ENCODE peak calls at places on chromosomes 4 and X, in eight cellular contexts. One of them, this sample, is unnamed.

GRCh38 chr4:154073107-154073817 is 284.4 kb upstream of the SFRP2 start:
- DNase-seq in mucosa of descending colon: no peak
- DNase-seq in osteoblast: no peak
- DNase-seq in cardiac muscle cell: peak
- DNase-seq in choroid plexus epithelial cell: peak
- DNase-seq in mammary epithelial cell: peak
- DNase-seq in gastrocnemius medialis: no peak
- DNase-seq in BJ: peak
- DNase-seq in this sample: no peak

GRCh38 chr4:84579410-84579791 is 3.5 kb upstream of the CDS1 start:
- DNase-seq in gastrocnemius medialis: no peak
- DNase-seq in cardiac muscle cell: no peak
- DNase-seq in mammary epithelial cell: no peak
- DNase-seq in choroid plexus epithelial cell: peak
- DNase-seq in osteoblast: no peak
- DNase-seq in mucosa of descending colon: no peak
- DNase-seq in BJ: no peak
- DNase-seq in this sample: no peak

GRCh38 chrX:72046447-72046846 is 85.3 kb downstream of the RTL5 start:
- DNase-seq in BJ: no peak
- DNase-seq in choroid plexus epithelial cell: no peak
- DNase-seq in mucosa of descending colon: no peak
- DNase-seq in mammary epithelial cell: no peak
- DNase-seq in cardiac muscle cell: no peak
- DNase-seq in osteoblast: no peak
- DNase-seq in gastrocnemius medialis: no peak
- DNase-seq in this sample: no peak

GRCh38 chr4:86924805-86925204 is 10.0 kb upstream of the AFF1 start:
- DNase-seq in osteoblast: no peak
- DNase-seq in mammary epithelial cell: peak
- DNase-seq in gastrocnemius medialis: no peak
- DNase-seq in cardiac muscle cell: peak
- DNase-seq in choroid plexus epithelial cell: peak
- DNase-seq in BJ: no peak
- DNase-seq in mucosa of descending colon: no peak
- DNase-seq in this sample: no peak

GRCh38 chr4:97238956-97239698 is 904.1 kb downstream of the STPG2 start:
- DNase-seq in mucosa of descending colon: no peak
- DNase-seq in choroid plexus epithelial cell: no peak
- DNase-seq in gastrocnemius medialis: no peak
- DNase-seq in mammary epithelial cell: no peak
- DNase-seq in cardiac muscle cell: no peak
- DNase-seq in BJ: no peak
- DNase-seq in osteoblast: no peak
- DNase-seq in this sample: no peak

GRCh38 chrX:19787305-19787704 is 100.1 kb downstream of the SH3KBP1 start:
- DNase-seq in cardiac muscle cell: no peak
- DNase-seq in choroid plexus epithelial cell: no peak
- DNase-seq in mammary epithelial cell: no peak
- DNase-seq in BJ: no peak
- DNase-seq in osteoblast: no peak
- DNase-seq in mucosa of descending colon: no peak
- DNase-seq in gastrocnemius medialis: no peak
- DNase-seq in this sample: no peak

GRCh38 chr4:101791189-101791572 is 651 bp downstream of the BANK1 start:
- DNase-seq in mucosa of descending colon: no peak
- DNase-seq in mammary epithelial cell: no peak
- DNase-seq in gastrocnemius medialis: no peak
- DNase-seq in BJ: no peak
- DNase-seq in cardiac muscle cell: no peak
- DNase-seq in choroid plexus epithelial cell: peak
- DNase-seq in osteoblast: no peak
- DNase-seq in this sample: no peak

GRCh38 chr4:16120720-16121119 is 36.9 kb upstream of the PROM1 start:
- DNase-seq in osteoblast: no peak
- DNase-seq in cardiac muscle cell: no peak
- DNase-seq in choroid plexus epithelial cell: no peak
- DNase-seq in mucosa of descending colon: no peak
- DNase-seq in BJ: no peak
- DNase-seq in gastrocnemius medialis: no peak
- DNase-seq in mammary epithelial cell: no peak
- DNase-seq in this sample: no peak

GRCh38 chr4:153207561-153207960 is 3.3 kb downstream of the TRIM2 start:
- DNase-seq in BJ: no peak
- DNase-seq in choroid plexus epithelial cell: peak
- DNase-seq in cardiac muscle cell: peak
- DNase-seq in mammary epithelial cell: no peak
- DNase-seq in gastrocnemius medialis: no peak
- DNase-seq in osteoblast: no peak
- DNase-seq in mucosa of descending colon: peak
- DNase-seq in this sample: no peak

GRCh38 chr4:174764105-174764729 is 64.8 kb downstream of the GLRA3 start:
- DNase-seq in osteoblast: peak
- DNase-seq in gastrocnemius medialis: no peak
- DNase-seq in mucosa of descending colon: no peak
- DNase-seq in cardiac muscle cell: peak
- DNase-seq in BJ: no peak
- DNase-seq in choroid plexus epithelial cell: peak
- DNase-seq in mammary epithelial cell: peak
- DNase-seq in this sample: no peak

GRCh38 chr4:79184461-79184860 is 141.4 kb downstream of the NAA11 start:
- DNase-seq in osteoblast: no peak
- DNase-seq in BJ: no peak
- DNase-seq in cardiac muscle cell: no peak
- DNase-seq in mucosa of descending colon: no peak
- DNase-seq in mammary epithelial cell: no peak
- DNase-seq in choroid plexus epithelial cell: no peak
- DNase-seq in gastrocnemius medialis: no peak
- DNase-seq in this sample: no peak

GRCh38 chr4:79177388-79177787 is 148.5 kb downstream of the NAA11 start:
- DNase-seq in osteoblast: no peak
- DNase-seq in gastrocnemius medialis: no peak
- DNase-seq in BJ: no peak
- DNase-seq in mucosa of descending colon: no peak
- DNase-seq in mammary epithelial cell: no peak
- DNase-seq in choroid plexus epithelial cell: no peak
- DNase-seq in cardiac muscle cell: no peak
- DNase-seq in this sample: no peak

GRCh38 chr4:79181190-79181589 is 144.7 kb downstream of the NAA11 start:
- DNase-seq in BJ: no peak
- DNase-seq in mammary epithelial cell: no peak
- DNase-seq in gastrocnemius medialis: no peak
- DNase-seq in cardiac muscle cell: no peak
- DNase-seq in mucosa of descending colon: no peak
- DNase-seq in osteoblast: no peak
- DNase-seq in choroid plexus epithelial cell: no peak
- DNase-seq in this sample: no peak

GRCh38 chr4:79178770-79179169 is 147.1 kb downstream of the NAA11 start:
- DNase-seq in choroid plexus epithelial cell: peak
- DNase-seq in osteoblast: no peak
- DNase-seq in mammary epithelial cell: no peak
- DNase-seq in cardiac muscle cell: peak
- DNase-seq in gastrocnemius medialis: no peak
- DNase-seq in mucosa of descending colon: no peak
- DNase-seq in BJ: no peak
- DNase-seq in this sample: no peak

GRCh38 chr4:79182209-79182608 is 143.7 kb downstream of the NAA11 start:
- DNase-seq in choroid plexus epithelial cell: no peak
- DNase-seq in cardiac muscle cell: no peak
- DNase-seq in gastrocnemius medialis: no peak
- DNase-seq in mammary epithelial cell: no peak
- DNase-seq in mucosa of descending colon: no peak
- DNase-seq in osteoblast: no peak
- DNase-seq in BJ: no peak
- DNase-seq in this sample: no peak
- TF ChIP-seq CTCF in choroid plexus epithelial cell: no peak
- TF ChIP-seq CTCF in cardiac muscle cell: no peak
- TF ChIP-seq CTCF in gastrocnemius medialis: no peak
- TF ChIP-seq CTCF in mammary epithelial cell: no peak
- TF ChIP-seq CTCF in mucosa of descending colon: no peak
- TF ChIP-seq CTCF in osteoblast: no peak
- TF ChIP-seq CTCF in BJ: no peak
- TF ChIP-seq CTCF in this sample: no peak

DNA sequence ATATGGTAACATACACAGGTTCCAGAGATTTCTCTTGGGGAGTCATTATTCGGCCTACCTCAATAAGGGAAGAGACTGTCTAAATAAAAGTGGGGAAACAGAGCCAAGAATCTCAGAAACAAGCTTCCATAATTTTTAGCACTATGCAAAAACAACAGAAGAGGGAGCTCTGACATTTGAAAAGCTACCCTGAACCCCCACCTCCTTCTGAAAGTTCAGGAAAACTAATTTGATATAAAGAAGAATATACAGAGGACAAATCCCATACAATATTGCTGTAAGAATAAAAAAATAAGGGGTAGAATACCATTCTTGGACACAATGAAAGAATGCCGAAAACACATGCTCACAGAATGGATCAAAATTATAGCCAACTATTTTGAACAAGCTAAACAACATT is 14.3 kb upstream of the ZNF41 start:
- DNase-seq in mucosa of descending colon: no peak
- DNase-seq in mammary epithelial cell: no peak
- DNase-seq in gastrocnemius medialis: no peak
- DNase-seq in cardiac muscle cell: peak
- DNase-seq in choroid plexus epithelial cell: peak
- DNase-seq in osteoblast: no peak
- DNase-seq in BJ: no peak
- DNase-seq in this sample: no peak
- TF ChIP-seq CTCF in mucosa of descending colon: no peak
- TF ChIP-seq CTCF in mammary epithelial cell: no peak
- TF ChIP-seq CTCF in gastrocnemius medialis: no peak
- TF ChIP-seq CTCF in cardiac muscle cell: peak
- TF ChIP-seq CTCF in choroid plexus epithelial cell: peak
- TF ChIP-seq CTCF in osteoblast: peak
- TF ChIP-seq CTCF in BJ: peak
- TF ChIP-seq CTCF in this sample: peak

DNA sequence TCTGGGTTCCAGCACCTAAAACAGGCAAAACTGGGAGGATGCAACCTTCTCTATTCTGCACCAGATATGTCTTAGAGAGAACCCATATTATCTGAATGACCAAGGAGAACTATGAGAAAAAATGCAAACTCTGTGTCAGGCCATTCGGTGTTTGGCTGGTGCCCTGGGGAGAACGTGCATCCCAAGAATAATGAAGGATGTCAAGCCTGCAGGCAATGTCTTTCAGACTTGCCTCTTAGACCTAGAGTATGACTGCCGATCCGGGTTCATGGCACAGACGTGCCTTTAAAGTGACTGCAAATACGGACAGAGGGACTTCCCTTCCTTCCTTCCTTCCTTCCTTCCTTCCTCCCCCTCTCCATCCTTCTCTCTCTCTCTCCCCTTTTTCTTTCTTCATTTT is 6.9 kb downstream of the XAGE1B start:
- DNase-seq in mucosa of descending colon: no peak
- DNase-seq in gastrocnemius medialis: no peak
- DNase-seq in cardiac muscle cell: no peak
- DNase-seq in mammary epithelial cell: no peak
- DNase-seq in choroid plexus epithelial cell: no peak
- DNase-seq in osteoblast: no peak
- DNase-seq in BJ: no peak
- DNase-seq in this sample: no peak
- TF ChIP-seq CTCF in mucosa of descending colon: no peak
- TF ChIP-seq CTCF in gastrocnemius medialis: no peak
- TF ChIP-seq CTCF in cardiac muscle cell: no peak
- TF ChIP-seq CTCF in mammary epithelial cell: no peak
- TF ChIP-seq CTCF in choroid plexus epithelial cell: no peak
- TF ChIP-seq CTCF in osteoblast: no peak
- TF ChIP-seq CTCF in BJ: no peak
- TF ChIP-seq CTCF in this sample: no peak

DNA sequence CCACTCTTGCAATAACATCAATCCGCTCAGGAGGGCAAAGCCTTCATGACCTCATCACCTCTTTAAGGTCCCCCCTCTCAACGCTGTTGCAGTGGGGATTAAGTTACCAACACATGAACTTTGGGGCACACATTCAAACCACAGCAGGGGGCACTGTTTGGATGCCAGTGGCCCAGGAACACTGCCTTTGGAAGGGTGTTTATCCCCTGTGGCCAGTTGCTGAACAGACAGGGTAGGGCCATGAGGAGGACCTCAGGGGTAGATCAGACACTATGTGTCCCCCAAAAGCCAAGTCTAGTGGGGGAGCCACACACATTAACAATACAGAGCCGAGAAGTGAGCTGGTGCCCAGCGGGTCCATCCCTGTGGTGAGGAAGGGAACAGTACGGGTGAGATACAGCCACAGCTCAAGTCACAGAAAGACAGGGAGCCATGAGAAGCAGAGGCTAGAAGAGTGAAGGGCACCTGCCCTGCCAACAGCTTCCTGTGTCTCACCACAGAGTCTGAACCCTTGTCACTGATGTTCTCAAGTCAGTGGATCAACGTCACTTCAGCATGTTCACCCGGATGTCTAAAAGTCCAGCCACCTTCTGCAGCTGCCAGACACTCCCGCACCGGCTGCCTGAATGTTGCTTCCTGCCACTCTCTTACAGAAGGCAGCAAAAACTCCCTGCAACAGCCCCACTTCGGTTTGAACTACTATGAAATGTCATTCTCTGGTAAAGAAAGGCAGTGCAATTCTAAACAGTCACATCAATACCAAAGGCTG is 19.9 kb upstream of the MXD4 start:
- DNase-seq in gastrocnemius medialis: no peak
- DNase-seq in osteoblast: no peak
- DNase-seq in mucosa of descending colon: peak
- DNase-seq in cardiac muscle cell: no peak
- DNase-seq in choroid plexus epithelial cell: no peak
- DNase-seq in mammary epithelial cell: no peak
- DNase-seq in BJ: no peak
- DNase-seq in this sample: no peak
- TF ChIP-seq CTCF in gastrocnemius medialis: no peak
- TF ChIP-seq CTCF in osteoblast: peak
- TF ChIP-seq CTCF in mucosa of descending colon: no peak
- TF ChIP-seq CTCF in cardiac muscle cell: peak
- TF ChIP-seq CTCF in choroid plexus epithelial cell: no peak
- TF ChIP-seq CTCF in mammary epithelial cell: peak
- TF ChIP-seq CTCF in BJ: no peak
- TF ChIP-seq CTCF in this sample: no peak

GRCh38 chr4:57612279-57612678 is 502.1 kb upstream of the IGFBP7 start:
- DNase-seq in mucosa of descending colon: no peak
- DNase-seq in cardiac muscle cell: no peak
- DNase-seq in choroid plexus epithelial cell: no peak
- DNase-seq in gastrocnemius medialis: no peak
- DNase-seq in mammary epithelial cell: no peak
- DNase-seq in osteoblast: no peak
- DNase-seq in BJ: no peak
- DNase-seq in this sample: no peak
- TF ChIP-seq CTCF in mucosa of descending colon: no peak
- TF ChIP-seq CTCF in cardiac muscle cell: no peak
- TF ChIP-seq CTCF in choroid plexus epithelial cell: no peak
- TF ChIP-seq CTCF in gastrocnemius medialis: no peak
- TF ChIP-seq CTCF in mammary epithelial cell: no peak
- TF ChIP-seq CTCF in osteoblast: no peak
- TF ChIP-seq CTCF in BJ: peak
- TF ChIP-seq CTCF in this sample: no peak